ENCODE peak calls at places on chromosomes 2 and 18, in four cellular contexts. U is glutamatergic neuron; Z is neural progenitor cell; T is stimulated activated naive CD4-positive, alpha-beta T cell. P is an unnamed sample.
A peak's percentile ranks its signal among the peaks of the same experiment; 100 is the strongest.

GRCh38 chr18:39841133-39842041 is 2113.6 kb upstream of the PIK3C3 start:
- DNase-seq in U (peak; percentile 75), Z (peak; percentile 92), T (no peak), P (peak; percentile 64)

GRCh38 chr2:237309416-237309815 is 104.5 kb downstream of the COL6A3 start:
- DNase-seq in U (no peak), Z (no peak), T (no peak), P (no peak)

GRCh38 chr2:42567389-42567788 is 1.0 kb upstream of the MTA3 start:
- DNase-seq in U (no peak), Z (no peak), T (no peak), P (peak; percentile 58)

GRCh38 chr2:98936133-98936916 is at the start of gene CRACDL:
- DNase-seq in U (peak; percentile 58), Z (peak; percentile 83), T (no peak), P (peak; percentile 64)

GRCh38 chr2:191899442-191899841 is 52.6 kb upstream of the CAVIN2 start:
- DNase-seq in U (no peak), Z (no peak), T (no peak), P (peak; percentile 64)

GRCh38 chr2:9206991-9207640 is 504 bp downstream of the ASAP2 start:
- DNase-seq in U (peak; percentile 59), Z (no peak), T (no peak), P (peak; percentile 32)

GRCh38 chr2:234836251-234836650 is 115.6 kb upstream of the SH3BP4 start:
- DNase-seq in U (no peak), Z (no peak), T (no peak), P (no peak)

GRCh38 chr2:56912490-56912889 is 728.7 kb downstream of the CCDC85A start:
- DNase-seq in U (no peak), Z (no peak), T (no peak), P (no peak)

GRCh38 chr2:3098231-3098630 is 279.4 kb downstream of the EIPR1 start:
- DNase-seq in U (no peak), Z (no peak), T (no peak), P (no peak)

GRCh38 chr2:11802782-11803191 is 56.4 kb downstream of the LPIN1 start:
- DNase-seq in U (peak; percentile 67), Z (no peak), T (no peak), P (peak; percentile 61)

GRCh38 chr2:85318222-85319182 is 9.3 kb downstream of the TGOLN2 start:
- DNase-seq in U (no peak), Z (no peak), T (no peak), P (peak; percentile 70)

GRCh38 chr18:26655614-26656400 is 107.5 kb upstream of the KCTD1 start:
- DNase-seq in U (peak; percentile 76), Z (peak; percentile 76), T (no peak), P (peak; percentile 70)

GRCh38 chr2:97747716-97748115 is 34.3 kb downstream of the ZAP70 start:
- DNase-seq in U (no peak), Z (no peak), T (no peak), P (peak; percentile 72)

GRCh38 chr18:67007085-67007484 is 403.2 kb upstream of the CDH19 start:
- DNase-seq in U (no peak), Z (no peak), T (no peak), P (no peak)

GRCh38 chr2:15745329-15745728 is 153.7 kb downstream of the DDX1 start:
- DNase-seq in U (no peak), Z (no peak), T (no peak), P (no peak)

GRCh38 chr2:147430408-147430807 is 414.4 kb upstream of the ACVR2A start:
- DNase-seq in U (no peak), Z (no peak), T (no peak), P (no peak)

GRCh38 chr18:79629606-79630005 is 50.0 kb upstream of the CTDP1 start:
- DNase-seq in U (no peak), Z (no peak), T (no peak), P (no peak)

GRCh38 chr18:63844254-63844653 is 43.3 kb upstream of the SERPINB2 start:
- DNase-seq in U (no peak), Z (peak; percentile 44), T (no peak), P (peak; percentile 47)

GRCh38 chr18:22167091-22167470 is 2.3 kb upstream of the GATA6 start:
- DNase-seq in U (peak; percentile 41), Z (peak; percentile 58), T (no peak), P (no peak)

GRCh38 chr18:48109961-48110493 is 179.6 kb upstream of the SMAD2 start:
- DNase-seq in U (no peak), Z (no peak), T (no peak), P (no peak)

GRCh38 chr18:59996370-59996966 is 96.7 kb downstream of the PMAIP1 start:
- DNase-seq in U (peak; percentile 54), Z (peak; percentile 54), T (no peak), P (peak; percentile 62)

GRCh38 chr2:182173944-182174622 is 188.4 kb downstream of the PPP1R1C start:
- DNase-seq in U (no peak), Z (no peak), T (no peak), P (no peak)

GRCh38 chr2:64259301-64259700 is 115.1 kb upstream of the PELI1 start:
- DNase-seq in U (no peak), Z (no peak), T (no peak), P (no peak)

GRCh38 chr2:241134711-241135110 is 14.6 kb downstream of the PASK start:
- DNase-seq in U (no peak), Z (no peak), T (no peak), P (no peak)

GRCh38 chr2:36734304-36734703 is 37.8 kb downstream of the VIT start:
- DNase-seq in U (no peak), Z (no peak), T (no peak), P (no peak)

GRCh38 chr2:230881840-230882239 is 17.1 kb downstream of the ITM2C start:
- DNase-seq in U (no peak), Z (no peak), T (no peak), P (no peak)

GRCh38 chr2:54524236-54524991 is 68.3 kb downstream of the SPTBN1 start:
- DNase-seq in U (no peak), Z (no peak), T (no peak), P (peak; percentile 78)

GRCh38 chr2:150911766-150912280 is 349.8 kb downstream of the RBM43 start:
- DNase-seq in U (no peak), Z (no peak), T (no peak), P (peak; percentile 89)

GRCh38 chr2:239742377-239742776 is 282.8 kb downstream of the NDUFA10 start:
- DNase-seq in U (no peak), Z (no peak), T (no peak), P (no peak)

GRCh38 chr2:3628800-3629199 is 29.2 kb upstream of the ALLC start:
- DNase-seq in U (peak; percentile 57), Z (peak; percentile 72), T (no peak), P (no peak)

GRCh38 chr2:223093436-223093839 is 41.4 kb downstream of the KCNE4 start:
- DNase-seq in U (peak; percentile 66), Z (no peak), T (no peak), P (peak; percentile 59)

GRCh38 chr2:67641302-67641701 is 244.2 kb downstream of the ETAA1 start:
- DNase-seq in U (no peak), Z (no peak), T (no peak), P (no peak)

GRCh38 chr18:51383711-51384110 is 186.2 kb upstream of the MEX3C start:
- DNase-seq in U (no peak), Z (no peak), T (no peak), P (no peak)

GRCh38 chr2:216792222-216793001 is 67.5 kb downstream of the TNP1 start:
- DNase-seq in U (peak; percentile 45), Z (peak; percentile 62), T (no peak), P (peak; percentile 81)

GRCh38 chr2:220215785-220216184 is 588.4 kb downstream of the SLC4A3 start:
- DNase-seq in U (no peak), Z (no peak), T (no peak), P (no peak)

GRCh38 chr2:115118306-115118705 is 675.9 kb downstream of the DPP10 start:
- DNase-seq in U (no peak), Z (no peak), T (no peak), P (no peak)

GRCh38 chr2:203097735-203098134 is 83.1 kb downstream of the NBEAL1 start:
- DNase-seq in U (no peak), Z (no peak), T (no peak), P (no peak)

GRCh38 chr2:230319211-230319862 is 7.7 kb upstream of the SP140L start:
- DNase-seq in U (no peak), Z (no peak), T (peak; percentile 36), P (no peak)

GRCh38 chr2:178777577-178777976 is 29.6 kb downstream of the TTN start:
- DNase-seq in U (no peak), Z (no peak), T (no peak), P (no peak)

P was measured in AG20443.